ENCODE peak calls at places on chromosome 1, in six cellular contexts. E is substantia nigra; W is effector CD4-positive, alpha-beta T cell; D is HT1080; O is pons; G is left colon. T is an unnamed sample.

GRCh38 chr1:19154876-19155275 is 55.2 kb downstream of the UBR4 start:
- DNase-seq in E (no peak), O (no peak), G (peak), D (no peak), W (no peak), T (no peak)

GRCh38 chr1:206608108-206608698 is 4.1 kb downstream of the EIF2D start:
- DNase-seq in D (peak), E (no peak), G (no peak), O (no peak), W (peak), T (no peak)

GRCh38 chr1:205424881-205425635 is 3.2 kb upstream of the LEMD1 start:
- DNase-seq in G (no peak), W (no peak), O (no peak), E (no peak), D (no peak), T (peak)

GRCh38 chr1:212719633-212720032 is 20.0 kb upstream of the BATF3 start:
- DNase-seq in G (no peak), O (no peak), E (no peak), W (no peak), D (no peak), T (no peak)

GRCh38 chr1:22665752-22666151 is 12.7 kb downstream of the C1QB start:
- DNase-seq in O (no peak), E (no peak), W (no peak), G (no peak), D (peak), T (no peak)

GRCh38 chr1:234970371-234970730 is 158.3 kb downstream of the TOMM20 start:
- DNase-seq in E (no peak), W (no peak), G (no peak), O (no peak), D (no peak), T (no peak)

GRCh38 chr1:220833436-220833835 is 45.8 kb upstream of the HLX start:
- DNase-seq in E (no peak), O (no peak), W (no peak), G (no peak), D (no peak), T (no peak)

GRCh38 chr1:46526689-46527291 is 24.7 kb downstream of the KNCN start:
- DNase-seq in W (no peak), O (no peak), E (no peak), G (peak), D (no peak), T (no peak)

GRCh38 chr1:236893626-236894545 is 98.8 kb downstream of the MTR start:
- DNase-seq in D (no peak), O (no peak), G (no peak), E (no peak), W (no peak), T (no peak)

GRCh38 chr1:21317035-21317689 is 26.9 kb upstream of the ECE1 start:
- DNase-seq in W (no peak), D (no peak), O (no peak), G (no peak), E (no peak), T (peak)

GRCh38 chr1:88180449-88181108 is 503.5 kb upstream of the PKN2 start:
- DNase-seq in G (peak), E (peak), D (peak), O (peak), W (peak), T (peak)